ENCODE peak calls at places on chromosomes 12 and 14, in four cellular contexts. N, F, G and Z are unnamed samples. For H3K4me1, the result is how much of the 10 kb centered on the place peaks cover.

GRCh38 chr12:82635263-82635662 is 51.4 kb upstream of the TMTC2 start:
- DNase-seq in N (no peak), F (no peak), G (no peak), Z (no peak)

GRCh38 chr12:121649819-121650353 is 19.6 kb downstream of the MORN3 start:
- DNase-seq in N (no peak), F (no peak), G (peak), Z (no peak)

GRCh38 chr14:74915826-74916225 is 7.2 kb downstream of the RPS6KL1 start:
- DNase-seq in N (no peak), F (no peak), G (no peak), Z (no peak)

GRCh38 chr14:106506901-106507305 is 980.5 kb downstream of the TMEM121 start:
- DNase-seq in N (no peak), F (peak), G (no peak), Z (no peak)

GRCh38 chr14:71856199-71856919 is 75.9 kb upstream of the RGS6 start:
- DNase-seq in N (peak), F (no peak), G (peak), Z (no peak)

GRCh38 chr12:94262228-94263010 is 114.0 kb downstream of the PLXNC1 start:
- DNase-seq in N (no peak), F (peak), G (peak), Z (peak)

GRCh38 chr14:56334458-56334857 is 216.2 kb downstream of the PELI2 start:
- DNase-seq in N (no peak), F (no peak), G (no peak), Z (no peak)

GRCh38 chr14:71629765-71630502 is 302.3 kb upstream of the RGS6 start:
- DNase-seq in N (no peak), F (no peak), G (no peak), Z (no peak)

GRCh38 chr12:4011597-4011996 is 138.4 kb upstream of the PARP11 start:
- DNase-seq in N (no peak), F (no peak), G (no peak), Z (no peak)

GRCh38 chr14:89720741-89721315 is 233.7 kb downstream of the EFCAB11 start:
- DNase-seq in N (peak), F (peak), G (no peak), Z (no peak)

GRCh38 chr14:100534528-100535286 is 52.5 kb downstream of the BEGAIN start:
- DNase-seq in N (no peak), F (peak), G (no peak), Z (no peak)

GRCh38 chr14:60195179-60195810 is 30.1 kb upstream of the DHRS7 start:
- DNase-seq in N (no peak), F (no peak), G (peak), Z (no peak)

GRCh38 chr14:29941401-29941800 is 13.8 kb upstream of the PRKD1 start:
- DNase-seq in N (no peak), F (no peak), G (no peak), Z (no peak)

DNA sequence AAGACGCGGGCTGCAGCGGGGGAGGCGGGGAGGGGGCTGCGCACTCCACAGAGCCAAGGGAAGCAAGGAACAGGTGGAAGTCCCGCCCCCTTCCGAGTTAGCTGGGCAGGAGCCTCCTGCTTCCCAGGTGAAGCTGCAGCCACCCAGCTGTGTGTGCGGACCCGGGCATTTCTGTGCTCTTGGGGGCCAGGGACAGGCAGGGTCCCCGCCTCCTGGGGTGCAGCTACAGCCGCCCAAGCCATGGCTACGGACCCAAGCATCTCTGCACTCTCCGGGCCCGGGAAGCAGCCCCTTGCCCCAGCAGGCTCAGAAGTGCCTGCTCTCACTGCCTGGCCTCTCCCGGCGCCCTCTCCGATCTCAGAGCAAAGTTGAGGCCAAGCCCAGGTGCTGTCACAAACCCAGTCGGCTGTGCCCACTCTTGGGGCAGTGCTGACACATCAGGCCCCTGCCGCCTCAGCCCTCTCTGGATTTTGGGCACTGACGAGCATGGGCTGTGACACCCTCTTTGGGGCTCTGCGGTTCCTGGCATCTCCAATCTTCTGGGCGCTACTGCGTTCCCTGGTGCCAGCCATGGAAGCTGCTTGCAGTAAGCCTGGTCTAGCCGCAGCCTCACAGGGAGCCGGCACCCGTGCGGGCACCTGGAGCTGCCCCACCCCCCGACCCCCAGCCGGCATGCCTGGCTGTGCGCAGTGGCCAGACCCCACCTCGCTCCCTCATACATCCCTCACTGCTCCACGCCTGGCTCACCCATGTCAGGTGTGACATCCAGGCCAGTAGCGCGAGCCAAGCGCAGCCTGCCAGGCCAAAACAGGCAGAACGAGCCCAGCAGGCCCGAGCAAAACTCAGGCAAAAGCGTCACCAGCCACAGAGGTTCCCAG is 8.5 kb upstream of the MGAT4C start:
- DNase-seq in N (no peak), F (peak), G (no peak), Z (peak)
- H3K4me3 ChIP-seq in N (no peak), F (no peak), G (no peak), Z (peak)

DNA sequence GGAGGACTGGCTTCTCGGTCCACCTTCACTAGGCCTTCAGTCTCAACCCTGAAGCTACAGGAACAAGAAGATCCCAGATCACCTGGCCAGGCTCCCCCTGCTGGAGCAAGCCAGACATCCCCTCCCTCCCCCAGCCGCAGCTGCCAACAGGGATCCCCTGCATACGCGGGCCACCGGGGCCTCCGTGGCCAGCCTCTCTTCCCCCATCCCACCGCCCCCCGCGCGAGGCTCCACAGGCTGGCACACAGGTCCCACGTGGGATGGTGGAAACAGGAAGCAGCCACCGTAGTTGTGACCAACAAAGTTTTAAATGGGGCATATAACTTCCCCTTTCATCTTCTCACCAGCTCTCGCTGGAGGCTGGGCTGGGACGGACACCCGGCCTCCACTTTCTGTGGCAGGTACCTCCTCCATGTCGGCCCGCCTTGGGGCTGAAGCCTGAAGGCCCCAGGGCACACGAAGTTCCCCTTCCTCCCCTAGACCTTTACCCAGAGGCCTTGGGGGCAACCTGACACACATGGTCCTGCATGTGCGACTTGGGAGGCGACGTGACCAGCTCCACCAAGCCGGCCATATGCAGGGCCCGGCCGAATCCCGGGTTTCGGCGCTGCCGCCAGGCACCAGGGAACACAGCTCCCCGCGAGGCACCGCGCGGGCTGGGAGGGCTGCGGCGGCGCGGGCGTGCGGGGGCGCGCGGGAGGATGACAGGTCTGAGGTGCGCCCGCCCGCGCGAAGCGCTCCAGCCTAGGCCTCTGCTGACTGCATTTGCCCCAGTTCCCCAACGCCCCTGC is 44.4 kb upstream of the PNMA1 start:
- DNase-seq in N (no peak), F (peak), G (peak), Z (peak)
- TF ChIP-seq POLR2AphosphoS5 in N (peak), F (peak), G (no peak), Z (peak)

GRCh38 chr14:21267886-21268611 is 1.2 kb downstream of the HNRNPC start:
- DNase-seq in N (no peak), F (no peak), G (no peak), Z (no peak)
- H3K4me1 ChIP-seq in N (under half), F (under half), G (under half), Z (under half)

GRCh38 chr12:92988622-92989130 is 59.6 kb upstream of the EEA1 start:
- DNase-seq in N (no peak), F (no peak), G (no peak), Z (no peak)

GRCh38 chr12:92991134-92991533 is 62.0 kb upstream of the EEA1 start:
- DNase-seq in N (no peak), F (no peak), G (no peak), Z (no peak)

GRCh38 chr12:92989715-92990484 is 60.8 kb upstream of the EEA1 start:
- DNase-seq in N (no peak), F (no peak), G (no peak), Z (no peak)

GRCh38 chr12:92987362-92987761 is 58.3 kb upstream of the EEA1 start:
- DNase-seq in N (no peak), F (no peak), G (peak), Z (peak)

DNA sequence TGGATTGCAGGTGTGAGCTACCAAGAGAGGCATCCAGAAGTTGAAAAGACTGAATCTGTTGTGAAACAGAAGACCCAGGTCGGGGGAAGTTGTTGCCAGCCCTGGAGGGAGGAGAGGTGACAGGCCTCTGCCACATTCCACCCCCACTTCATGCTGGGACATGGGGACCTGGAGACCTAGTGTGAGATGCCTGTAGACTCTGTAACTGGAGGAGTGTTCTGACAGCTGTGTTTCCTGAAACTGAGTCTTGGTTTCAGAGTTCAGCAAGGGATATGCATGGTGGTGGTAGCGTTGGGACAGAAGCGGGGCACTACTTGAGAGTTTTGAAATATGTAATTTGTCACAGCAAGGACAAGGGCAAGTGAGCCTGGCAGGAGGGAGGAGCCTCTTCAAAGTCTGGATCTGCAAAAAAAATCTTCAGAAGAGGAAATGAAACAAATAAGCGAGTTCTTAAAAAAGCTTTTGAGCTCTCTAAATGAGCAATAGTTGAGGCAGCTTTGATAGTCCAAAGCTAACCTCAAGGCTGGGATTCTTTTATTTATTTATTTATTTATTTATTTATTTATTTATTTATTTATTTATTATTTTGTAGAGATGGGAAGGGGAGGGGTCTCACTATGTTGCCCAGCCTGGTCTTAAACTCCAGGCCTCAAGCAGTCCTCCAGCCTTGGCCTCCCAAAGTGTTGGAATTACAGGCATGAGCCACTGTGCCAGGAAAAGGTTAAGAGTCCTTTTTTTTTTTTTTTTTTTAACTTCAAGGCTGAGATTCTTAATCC is 58.9 kb upstream of the EEA1 start:
- DNase-seq in N (peak), F (peak), G (no peak), Z (no peak)
- H3K4me3 ChIP-seq in N (peak), F (no peak), G (no peak), Z (no peak)

GRCh38 chr12:10319414-10319813 is 11.7 kb downstream of the KLRD1 start:
- DNase-seq in N (no peak), F (no peak), G (no peak), Z (no peak)
- TF ChIP-seq POLR2AphosphoS5 in N (no peak), F (no peak), G (no peak), Z (no peak)

GRCh38 chr12:49648722-49649032 is 25.3 kb downstream of the PRPF40B start:
- DNase-seq in N (no peak), F (no peak), G (no peak), Z (no peak)
- H3K4me1 ChIP-seq in N (under half), F (under half), G (under half), Z (under half)